ENCODE peak calls at places on chromosomes 11 and 22, in seven cellular contexts. T is stomach, Y is transverse colon, W is hepatocyte, B is upper lobe of left lung, K is bronchial epithelial cell, Q is cardiac muscle cell. P is an unnamed sample.

GRCh38 chr11:1196516-1197391 is 26.1 kb upstream of the MUC5B start:
- DNase-seq in T (peak; percentile 24), Y (no peak), W (no peak), B (peak; percentile 12), K (no peak), Q (no peak), P (no peak)

GRCh38 chr22:35522571-35523149 is 18.0 kb upstream of the RASD2 start:
- DNase-seq in T (no peak), Y (no peak), W (no peak), B (no peak), K (no peak), Q (no peak), P (no peak)

GRCh38 chr11:2460540-2461252 is 15.9 kb downstream of the KCNQ1 start:
- DNase-seq in T (peak; percentile 26), Y (peak; percentile 66), W (no peak), B (no peak), K (no peak), Q (no peak), P (no peak)

GRCh38 chr22:35648066-35649025 is at the start of gene APOL6:
- DNase-seq in T (peak; percentile 46), Y (peak; percentile 67), W (peak; percentile 75), B (peak; percentile 57), K (peak; percentile 49), Q (peak; percentile 86), P (no peak)

GRCh38 chr11:60078021-60078420 is 10.4 kb upstream of the MS4A2 start:
- DNase-seq in T (no peak), Y (no peak), W (no peak), B (no peak), K (peak; percentile 19), Q (no peak), P (no peak)

GRCh38 chr11:57315491-57315890 is 9.3 kb downstream of the TNKS1BP1 start:
- DNase-seq in T (no peak), Y (peak; percentile 7), W (no peak), B (no peak), K (no peak), Q (peak; percentile 89), P (no peak)

GRCh38 chr11:93169950-93170561 is 27.7 kb downstream of the SLC36A4 start:
- DNase-seq in T (no peak), Y (no peak), W (peak; percentile 33), B (no peak), K (peak; percentile 47), Q (peak; percentile 43), P (peak; percentile 15)

GRCh38 chr11:114273071-114273470 is 23.1 kb upstream of the NNMT start:
- DNase-seq in T (no peak), Y (no peak), W (no peak), B (no peak), K (no peak), Q (no peak), P (no peak)

GRCh38 chr11:15988693-15989231 is 367.6 kb downstream of the SOX6 start:
- DNase-seq in T (no peak), Y (no peak), W (no peak), B (no peak), K (no peak), Q (peak; percentile 51), P (no peak)

GRCh38 chr11:75429902-75430691 is 2.9 kb downstream of the KLHL35 start:
- DNase-seq in T (peak; percentile 76), Y (peak; percentile 71), W (peak; percentile 84), B (peak; percentile 52), K (peak; percentile 44), Q (peak; percentile 81), P (no peak)

GRCh38 chr11:3225826-3226750 is 6.1 kb downstream of the MRGPRE start:
- DNase-seq in T (no peak), Y (no peak), W (no peak), B (peak; percentile 19), K (no peak), Q (no peak), P (no peak)

GRCh38 chr11:1041149-1041467 is 4.6 kb upstream of the MUC6 start:
- DNase-seq in T (no peak), Y (no peak), W (no peak), B (no peak), K (no peak), Q (no peak), P (no peak)

GRCh38 chr11:95671768-95672167 is 117.8 kb downstream of the FAM76B start:
- DNase-seq in T (no peak), Y (no peak), W (no peak), B (no peak), K (no peak), Q (peak; percentile 48), P (no peak)

GRCh38 chr11:116243975-116244374 is 528.8 kb downstream of the BUD13 start:
- DNase-seq in T (no peak), Y (no peak), W (no peak), B (no peak), K (no peak), Q (no peak), P (no peak)

GRCh38 chr11:13327421-13327820 is 49.8 kb downstream of the BMAL1 start:
- DNase-seq in T (no peak), Y (no peak), W (no peak), B (no peak), K (no peak), Q (no peak), P (no peak)

GRCh38 chr11:84384637-84385227 is 1098.6 kb upstream of the CCDC90B start:
- DNase-seq in T (peak; percentile 57), Y (peak; percentile 18), W (peak; percentile 59), B (peak; percentile 22), K (peak; percentile 54), Q (peak; percentile 66), P (peak; percentile 38)

GRCh38 chr11:67440229-67441081 is 2.8 kb downstream of the CORO1B start:
- DNase-seq in T (no peak), Y (no peak), W (no peak), B (no peak), K (no peak), Q (no peak), P (no peak)

GRCh38 chr11:68933605-68934320 is 30.1 kb downstream of the IGHMBP2 start:
- DNase-seq in T (no peak), Y (no peak), W (no peak), B (no peak), K (no peak), Q (no peak), P (no peak)

GRCh38 chr11:2609345-2609744 is 90.4 kb downstream of the KCNQ1OT1 start:
- DNase-seq in T (no peak), Y (no peak), W (no peak), B (no peak), K (no peak), Q (no peak), P (no peak)

GRCh38 chr22:39173050-39173706 is 20.7 kb upstream of the CBX7 start:
- DNase-seq in T (no peak), Y (no peak), W (no peak), B (no peak), K (no peak), Q (no peak), P (no peak)

GRCh38 chr11:123517559-123518364 is 87.7 kb downstream of the GRAMD1B start:
- DNase-seq in T (no peak), Y (no peak), W (no peak), B (no peak), K (no peak), Q (no peak), P (no peak)

GRCh38 chr22:39293766-39294368 is 25.6 kb downstream of the RPL3 start:
- DNase-seq in T (no peak), Y (no peak), W (no peak), B (no peak), K (no peak), Q (no peak), P (no peak)

GRCh38 chr11:19077965-19078364 is 17.4 kb upstream of the MRGPRX2 start:
- DNase-seq in T (no peak), Y (no peak), W (no peak), B (no peak), K (no peak), Q (no peak), P (no peak)

GRCh38 chr22:22822106-22822505 is 65.5 kb upstream of the IGLL5 start:
- DNase-seq in T (no peak), Y (no peak), W (no peak), B (no peak), K (no peak), Q (no peak), P (no peak)

GRCh38 chr22:49983148-49984042 is 22.8 kb downstream of the PIM3 start:
- DNase-seq in T (no peak), Y (no peak), W (peak; percentile 39), B (no peak), K (no peak), Q (peak; percentile 46), P (no peak)

GRCh38 chr11:74009230-74009547 is 304 bp upstream of the UCP3 start:
- DNase-seq in T (no peak), Y (no peak), W (no peak), B (no peak), K (no peak), Q (no peak), P (no peak)

GRCh38 chr11:72710278-72710677 is 36.1 kb upstream of the PDE2A start:
- DNase-seq in T (no peak), Y (no peak), W (no peak), B (no peak), K (no peak), Q (no peak), P (no peak)
- H3K36me3 ChIP-seq in T (peaks cover 90% of the 10 kb centered on the region), Y (no peaks in the 10 kb centered on the region), W (no peaks in the 10 kb centered on the region), B (peaks cover 80% of the 10 kb centered on the region), K (peaks cover 61% of the 10 kb centered on the region), Q (peaks cover 3% of the 10 kb centered on the region), P (peaks cover 20% of the 10 kb centered on the region)

DNA sequence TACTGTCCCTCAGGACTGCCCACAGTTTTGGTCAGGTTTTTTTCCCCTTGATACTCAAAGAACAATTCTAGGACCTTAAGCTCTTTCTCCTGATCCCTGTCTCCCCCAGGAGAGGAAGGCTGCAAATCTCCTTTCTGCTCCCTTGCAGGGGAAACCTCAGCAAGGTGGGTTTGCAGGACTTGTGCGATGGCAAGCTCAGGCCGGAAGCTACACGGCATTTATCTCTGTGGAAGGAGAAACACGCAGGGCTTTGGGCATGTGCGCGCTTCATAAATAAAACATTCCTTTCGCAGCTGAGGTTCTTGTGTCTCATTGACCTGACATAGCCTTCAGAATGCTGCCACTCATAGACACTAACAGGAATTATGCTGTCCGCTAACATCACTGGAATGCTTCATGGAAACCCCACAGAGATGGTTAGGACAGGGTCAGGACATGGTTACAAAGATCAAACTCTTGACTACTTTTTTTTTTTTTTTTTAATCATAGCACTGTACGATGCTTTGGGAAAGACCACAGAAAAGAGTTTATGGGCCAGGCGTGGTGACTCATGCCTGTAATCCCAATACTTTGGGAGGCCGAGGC is 42.6 kb downstream of the SLN start:
- DNase-seq in T (no peak), Y (no peak), W (no peak), B (no peak), K (no peak), Q (no peak), P (no peak)
- H3K36me3 ChIP-seq in T (no peaks in the 10 kb centered on the region), Y (no peaks in the 10 kb centered on the region), W (no peaks in the 10 kb centered on the region), B (no peaks in the 10 kb centered on the region), K (no peaks in the 10 kb centered on the region), Q (no peaks in the 10 kb centered on the region), P (no peaks in the 10 kb centered on the region)

DNA sequence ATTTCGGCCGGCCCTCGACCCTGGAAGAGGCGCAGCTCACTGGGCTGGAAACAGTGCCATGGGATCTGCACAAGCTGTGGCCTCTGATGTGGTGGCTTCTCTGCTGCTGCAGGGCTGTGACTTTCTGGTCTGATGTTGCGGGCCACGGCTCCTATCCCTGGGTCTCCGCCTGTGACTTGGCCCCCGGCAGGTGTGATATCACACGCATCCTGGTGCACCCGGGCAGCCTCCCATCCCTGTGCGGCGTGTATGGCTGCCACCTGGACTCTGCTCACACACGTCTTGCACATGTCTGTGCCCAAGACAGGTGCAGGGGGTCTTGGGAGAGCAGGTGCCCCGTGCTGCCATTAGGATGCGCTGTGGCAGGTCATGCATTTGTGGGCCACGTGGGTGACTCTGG is 31.1 kb downstream of the GRAMD4 start:
- DNase-seq in T (no peak), Y (no peak), W (no peak), B (no peak), K (no peak), Q (no peak), P (no peak)
- H3K36me3 ChIP-seq in T (no peaks in the 10 kb centered on the region), Y (no peaks in the 10 kb centered on the region), W (no peaks in the 10 kb centered on the region), B (no peaks in the 10 kb centered on the region), K (no peaks in the 10 kb centered on the region), Q (no peaks in the 10 kb centered on the region), P (no peaks in the 10 kb centered on the region)

GRCh38 chr11:128472128-128473110 is 114.9 kb downstream of the ETS1 start:
- DNase-seq in T (no peak), Y (no peak), W (no peak), B (no peak), K (peak; percentile 61), Q (peak; percentile 56), P (no peak)
- H3K36me3 ChIP-seq in T (peaks cover 23% of the 10 kb centered on the region), Y (no peaks in the 10 kb centered on the region), W (no peaks in the 10 kb centered on the region), B (peaks cover 41% of the 10 kb centered on the region), K (peaks cover 11% of the 10 kb centered on the region), Q (no peaks in the 10 kb centered on the region), P (peaks cover 14% of the 10 kb centered on the region)